ENCODE peak calls at places on chromosome 11, in six cellular contexts. One of them, this sample, is unnamed.
A peak's percentile ranks its signal among the peaks of the same experiment; 100 is the strongest.

GRCh38 chr11:64358907-64359711 is at the start of gene RPS6KA4:
- DNase-seq in heart left ventricle: peak; percentile 80
- DNase-seq in transverse colon: peak; percentile 73
- DNase-seq in adrenal gland: no peak
- DNase-seq in IMR-90: peak; percentile 58
- DNase-seq in tibial nerve: peak; percentile 14
- DNase-seq in this sample: peak; percentile 62

GRCh38 chr11:7414729-7415536 is 70.4 kb upstream of the OLFML1 start:
- DNase-seq in heart left ventricle: no peak
- DNase-seq in transverse colon: no peak
- DNase-seq in adrenal gland: no peak
- DNase-seq in IMR-90: no peak
- DNase-seq in tibial nerve: no peak
- DNase-seq in this sample: no peak

GRCh38 chr11:86150826-86151187 is 81.9 kb upstream of the PICALM start:
- DNase-seq in heart left ventricle: no peak
- DNase-seq in transverse colon: no peak
- DNase-seq in adrenal gland: no peak
- DNase-seq in IMR-90: no peak
- DNase-seq in tibial nerve: no peak
- DNase-seq in this sample: no peak

GRCh38 chr11:250274-250673 is 13.5 kb downstream of the PSMD13 start:
- DNase-seq in heart left ventricle: no peak
- DNase-seq in transverse colon: no peak
- DNase-seq in adrenal gland: no peak
- DNase-seq in IMR-90: no peak
- DNase-seq in tibial nerve: no peak
- DNase-seq in this sample: no peak

GRCh38 chr11:113587318-113587739 is 112.1 kb upstream of the DRD2 start:
- DNase-seq in heart left ventricle: no peak
- DNase-seq in transverse colon: no peak
- DNase-seq in adrenal gland: no peak
- DNase-seq in IMR-90: peak; percentile 4
- DNase-seq in tibial nerve: no peak
- DNase-seq in this sample: no peak

GRCh38 chr11:111391328-111392124 is 12.5 kb upstream of the POU2AF1 start:
- DNase-seq in heart left ventricle: no peak
- DNase-seq in transverse colon: no peak
- DNase-seq in adrenal gland: no peak
- DNase-seq in IMR-90: no peak
- DNase-seq in tibial nerve: no peak
- DNase-seq in this sample: peak; percentile 25

GRCh38 chr11:3920148-3920852 is 64.8 kb downstream of the STIM1 start:
- DNase-seq in heart left ventricle: no peak
- DNase-seq in transverse colon: peak; percentile 49
- DNase-seq in adrenal gland: peak; percentile 35
- DNase-seq in IMR-90: peak; percentile 67
- DNase-seq in tibial nerve: peak; percentile 74
- DNase-seq in this sample: no peak

GRCh38 chr11:113723706-113724246 is 17.7 kb upstream of the TMPRSS5 start:
- DNase-seq in heart left ventricle: no peak
- DNase-seq in transverse colon: no peak
- DNase-seq in adrenal gland: no peak
- DNase-seq in IMR-90: no peak
- DNase-seq in tibial nerve: no peak
- DNase-seq in this sample: no peak

GRCh38 chr11:62054484-62055121 is 69.2 kb upstream of the INCENP start:
- DNase-seq in heart left ventricle: no peak
- DNase-seq in transverse colon: peak; percentile 72
- DNase-seq in adrenal gland: no peak
- DNase-seq in IMR-90: peak; percentile 34
- DNase-seq in tibial nerve: no peak
- DNase-seq in this sample: peak; percentile 48

GRCh38 chr11:83573097-83573496 is 286.9 kb upstream of the CCDC90B start:
- DNase-seq in heart left ventricle: no peak
- DNase-seq in transverse colon: no peak
- DNase-seq in adrenal gland: no peak
- DNase-seq in IMR-90: peak; percentile 77
- DNase-seq in tibial nerve: no peak
- DNase-seq in this sample: no peak

GRCh38 chr11:94130589-94131362 is 2.1 kb downstream of the PANX1 start:
- DNase-seq in heart left ventricle: no peak
- DNase-seq in transverse colon: no peak
- DNase-seq in adrenal gland: no peak
- DNase-seq in IMR-90: peak; percentile 89
- DNase-seq in tibial nerve: peak; percentile 54
- DNase-seq in this sample: peak; percentile 21

GRCh38 chr11:123594188-123594901 is 60.1 kb downstream of the SCN3B start:
- DNase-seq in heart left ventricle: no peak
- DNase-seq in transverse colon: no peak
- DNase-seq in adrenal gland: peak; percentile 63
- DNase-seq in IMR-90: peak; percentile 37
- DNase-seq in tibial nerve: no peak
- DNase-seq in this sample: no peak

GRCh38 chr11:79121351-79121750 is 319.5 kb downstream of the TENM4 start:
- DNase-seq in heart left ventricle: no peak
- DNase-seq in transverse colon: no peak
- DNase-seq in adrenal gland: no peak
- DNase-seq in IMR-90: peak; percentile 19
- DNase-seq in tibial nerve: no peak
- DNase-seq in this sample: no peak

GRCh38 chr11:9263840-9264380 is 1.2 kb downstream of the DENND5A start:
- DNase-seq in heart left ventricle: no peak
- DNase-seq in transverse colon: no peak
- DNase-seq in adrenal gland: no peak
- DNase-seq in IMR-90: peak; percentile 30
- DNase-seq in tibial nerve: no peak
- DNase-seq in this sample: no peak

GRCh38 chr11:65858354-65859133 is 564 bp upstream of the CFL1 start:
- DNase-seq in heart left ventricle: no peak
- DNase-seq in transverse colon: no peak
- DNase-seq in adrenal gland: no peak
- DNase-seq in IMR-90: no peak
- DNase-seq in tibial nerve: no peak
- DNase-seq in this sample: no peak

DNA sequence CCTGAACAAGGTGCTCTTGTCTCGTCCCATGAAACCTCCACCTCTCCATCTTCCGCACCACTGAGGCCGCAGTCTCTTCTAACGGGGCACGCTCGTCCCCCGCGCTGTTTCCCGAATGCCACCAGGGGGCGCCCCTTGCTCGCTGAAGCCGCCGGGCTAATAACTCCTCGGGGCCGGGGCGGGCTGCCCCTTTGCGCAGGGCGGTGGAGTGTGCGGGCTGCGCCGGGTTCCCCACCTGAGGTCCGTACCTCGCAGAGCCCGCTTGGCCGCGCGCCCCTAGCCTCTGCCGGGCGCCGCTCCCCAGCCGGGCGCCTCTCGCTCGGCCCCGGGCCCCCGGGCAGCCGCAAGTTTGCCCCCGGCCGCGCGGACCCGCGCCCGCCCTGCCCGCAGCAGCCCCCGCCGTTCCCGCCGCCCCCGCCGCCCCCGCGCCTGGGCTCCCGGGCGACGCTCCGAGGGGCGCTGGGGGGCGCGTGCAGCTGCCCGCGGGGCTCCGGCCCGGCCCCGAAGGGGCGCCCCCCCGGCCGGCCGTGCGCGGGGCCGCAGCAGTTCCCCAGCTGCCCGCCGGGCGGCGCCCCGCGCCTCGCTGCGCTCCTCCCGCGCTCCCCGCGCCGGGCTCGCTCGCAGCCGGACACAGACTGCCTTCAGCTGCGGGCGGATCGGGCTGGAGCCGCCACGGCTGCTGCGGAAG is at the start of gene GRIK4:
- DNase-seq in heart left ventricle: peak; percentile 89
- DNase-seq in transverse colon: peak; percentile 81
- DNase-seq in adrenal gland: peak; percentile 92
- DNase-seq in IMR-90: peak; percentile 57
- DNase-seq in tibial nerve: peak; percentile 77
- DNase-seq in this sample: peak; percentile 79
- TF ChIP-seq POLR2A in heart left ventricle: no peak
- TF ChIP-seq POLR2A in transverse colon: no peak
- TF ChIP-seq POLR2A in adrenal gland: no peak
- TF ChIP-seq POLR2A in IMR-90: no peak
- TF ChIP-seq POLR2A in tibial nerve: no peak
- TF ChIP-seq POLR2A in this sample: no peak

GRCh38 chr11:70095541-70096252 is 17.6 kb downstream of the ANO1 start:
- DNase-seq in heart left ventricle: no peak
- DNase-seq in transverse colon: no peak
- DNase-seq in adrenal gland: no peak
- DNase-seq in IMR-90: peak; percentile 27
- DNase-seq in tibial nerve: no peak
- DNase-seq in this sample: no peak

GRCh38 chr11:70089631-70090030 is 11.5 kb downstream of the ANO1 start:
- DNase-seq in heart left ventricle: no peak
- DNase-seq in transverse colon: no peak
- DNase-seq in adrenal gland: no peak
- DNase-seq in IMR-90: no peak
- DNase-seq in tibial nerve: no peak
- DNase-seq in this sample: no peak

GRCh38 chr11:70091651-70092050 is 13.5 kb downstream of the ANO1 start:
- DNase-seq in heart left ventricle: no peak
- DNase-seq in transverse colon: no peak
- DNase-seq in adrenal gland: no peak
- DNase-seq in IMR-90: no peak
- DNase-seq in tibial nerve: no peak
- DNase-seq in this sample: no peak

GRCh38 chr11:70090989-70091388 is 12.9 kb downstream of the ANO1 start:
- DNase-seq in heart left ventricle: peak; percentile 86
- DNase-seq in transverse colon: no peak
- DNase-seq in adrenal gland: no peak
- DNase-seq in IMR-90: peak; percentile 28
- DNase-seq in tibial nerve: no peak
- DNase-seq in this sample: no peak

GRCh38 chr11:70092959-70093358 is 14.8 kb downstream of the ANO1 start:
- DNase-seq in heart left ventricle: no peak
- DNase-seq in transverse colon: no peak
- DNase-seq in adrenal gland: no peak
- DNase-seq in IMR-90: no peak
- DNase-seq in tibial nerve: no peak
- DNase-seq in this sample: no peak
- H3K27me3 ChIP-seq in heart left ventricle: no peaks in the 10 kb centered on the region
- H3K27me3 ChIP-seq in transverse colon: no peaks in the 10 kb centered on the region
- H3K27me3 ChIP-seq in adrenal gland: no peaks in the 10 kb centered on the region
- H3K27me3 ChIP-seq in IMR-90: no peaks in the 10 kb centered on the region
- H3K27me3 ChIP-seq in tibial nerve: no peaks in the 10 kb centered on the region
- H3K27me3 ChIP-seq in this sample: no peaks in the 10 kb centered on the region

DNA sequence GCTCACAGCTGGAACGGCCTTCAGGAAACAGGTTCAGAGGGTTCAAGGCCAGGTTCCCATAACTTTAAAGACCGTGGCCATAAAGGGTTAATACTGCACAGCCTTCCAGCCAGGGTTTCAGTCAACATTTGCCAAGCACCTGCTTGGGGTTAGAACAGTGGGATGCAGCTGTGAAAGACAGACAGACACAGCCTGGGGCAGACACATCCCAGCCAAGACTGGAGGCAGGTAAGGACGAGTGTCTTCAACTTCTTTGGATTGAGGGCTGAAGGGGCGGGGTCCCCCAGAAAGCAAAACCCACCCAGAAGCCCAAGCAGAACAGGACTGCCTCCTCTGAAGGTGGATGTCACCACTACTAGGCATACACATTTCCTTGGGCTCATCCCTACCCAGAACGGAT is 14.3 kb downstream of the ARFGAP2 start:
- DNase-seq in heart left ventricle: no peak
- DNase-seq in transverse colon: no peak
- DNase-seq in adrenal gland: no peak
- DNase-seq in IMR-90: no peak
- DNase-seq in tibial nerve: no peak
- DNase-seq in this sample: no peak
- TF ChIP-seq POLR2A in heart left ventricle: no peak
- TF ChIP-seq POLR2A in transverse colon: no peak
- TF ChIP-seq POLR2A in adrenal gland: no peak
- TF ChIP-seq POLR2A in IMR-90: no peak
- TF ChIP-seq POLR2A in tibial nerve: no peak
- TF ChIP-seq POLR2A in this sample: no peak

GRCh38 chr11:107592813-107593212 is 1.9 kb downstream of the ELMOD1 start:
- DNase-seq in heart left ventricle: no peak
- DNase-seq in transverse colon: no peak
- DNase-seq in adrenal gland: no peak
- DNase-seq in IMR-90: no peak
- DNase-seq in tibial nerve: no peak
- DNase-seq in this sample: no peak
- H3K27me3 ChIP-seq in heart left ventricle: peaks cover 62% of the 10 kb centered on the region
- H3K27me3 ChIP-seq in transverse colon: peaks cover 82% of the 10 kb centered on the region
- H3K27me3 ChIP-seq in adrenal gland: peaks cover 54% of the 10 kb centered on the region
- H3K27me3 ChIP-seq in IMR-90: peaks cover 39% of the 10 kb centered on the region
- H3K27me3 ChIP-seq in tibial nerve: peaks cover 56% of the 10 kb centered on the region
- H3K27me3 ChIP-seq in this sample: peaks cover 11% of the 10 kb centered on the region

GRCh38 chr11:121292503-121293275 is at the start of gene SC5D:
- DNase-seq in heart left ventricle: peak; percentile 96
- DNase-seq in transverse colon: peak; percentile 96
- DNase-seq in adrenal gland: peak; percentile 95
- DNase-seq in IMR-90: peak; percentile 90
- DNase-seq in tibial nerve: peak; percentile 87
- DNase-seq in this sample: peak; percentile 96
- TF ChIP-seq POLR2A in heart left ventricle: peak; percentile 62
- TF ChIP-seq POLR2A in transverse colon: peak; percentile 91
- TF ChIP-seq POLR2A in adrenal gland: peak; percentile 85
- TF ChIP-seq POLR2A in IMR-90: peak; percentile 72
- TF ChIP-seq POLR2A in tibial nerve: peak; percentile 95
- TF ChIP-seq POLR2A in this sample: peak; percentile 94

This sample was measured in body of pancreas.